ENCODE peak calls at places on chromosomes 16 and 17, in five cellular contexts. B, V, G, I and Q are unnamed samples.

GRCh38 chr16:68280160-68280559 is 15.8 kb downstream of the SLC7A6 start:
- DNase-seq in B (no peak), V (no peak), G (no peak), I (no peak), Q (no peak)

GRCh38 chr16:4370570-4371480 is 823 bp upstream of the VASN start:
- DNase-seq in B (peak; percentile 62), V (peak; percentile 71), G (no peak), I (no peak), Q (peak; percentile 85)

GRCh38 chr17:73490851-73491250 is 153.4 kb downstream of the SDK2 start:
- DNase-seq in B (no peak), V (no peak), G (no peak), I (no peak), Q (no peak)

GRCh38 chr17:30290696-30291570 is 811 bp downstream of the BLMH start:
- DNase-seq in B (no peak), V (peak; percentile 56), G (peak; percentile 79), I (peak; percentile 75), Q (no peak)

GRCh38 chr17:30376621-30377452 is 1.9 kb upstream of the CPD start:
- DNase-seq in B (peak; percentile 20), V (no peak), G (no peak), I (peak; percentile 28), Q (no peak)

GRCh38 chr16:8257561-8257960 is 332.8 kb downstream of the TMEM114 start:
- DNase-seq in B (no peak), V (no peak), G (no peak), I (no peak), Q (no peak)

GRCh38 chr17:60080545-60080944 is 1.8 kb upstream of the HEATR6 start:
- DNase-seq in B (no peak), V (no peak), G (no peak), I (no peak), Q (no peak)

GRCh38 chr17:71287246-71287828 is 833.5 kb upstream of the SOX9 start:
- DNase-seq in B (no peak), V (no peak), G (no peak), I (no peak), Q (no peak)